ENCODE peak calls at places on chromosomes 13 and 19, in four cellular contexts. L is stimulated activated naive CD8-positive, alpha-beta T cell treated with anti-CD3 and anti-CD28 coated beads, Interleukin-15, Interleukin-2, amounts not matched to agents 100 U/mL and 50 U/mL, for 24 hours; D is Calu3; Z is NCI-H2171 treated with DMSO at 0.1 percent for 48 hours. G is an unnamed sample.
A peak's percentile ranks its signal among the peaks of the same experiment; 100 is the strongest.

GRCh38 chr19:49458567-49458903 is 5.5 kb downstream of the ALDH16A1 start:
- DNase-seq in Z (no peak), L (no peak), D (no peak), G (no peak)

GRCh38 chr13:94352057-94352456 is 127.4 kb downstream of the DCT start:
- DNase-seq in Z (no peak), D (no peak), L (no peak), G (no peak)

GRCh38 chr13:103006706-103007426 is 59.4 kb downstream of the SLC10A2 start:
- DNase-seq in Z (peak; percentile 36), L (no peak), D (no peak), G (no peak)

GRCh38 chr19:40392894-40393517 is 3.0 kb upstream of the HIPK4 start:
- DNase-seq in D (peak; percentile 94), L (no peak), Z (no peak), G (no peak)

GRCh38 chr13:45219938-45220375 is 19.1 kb upstream of the KCTD4 start:
- DNase-seq in Z (no peak), D (peak; percentile 28), L (no peak), G (no peak)

GRCh38 chr13:86909318-86909717 is 761.9 kb upstream of the SLITRK5 start:
- DNase-seq in L (no peak), Z (no peak), D (no peak), G (no peak)

GRCh38 chr13:30818323-30818960 is 83.1 kb downstream of the ALOX5AP start:
- DNase-seq in L (no peak), D (no peak), Z (no peak), G (no peak)

GRCh38 chr13:104869501-104869900 is 1666.0 kb downstream of the EFNB2 start:
- DNase-seq in L (no peak), D (no peak), Z (no peak), G (peak; percentile 75)

GRCh38 chr13:23656637-23657036 is 86.4 kb downstream of the TNFRSF19 start:
- DNase-seq in D (no peak), Z (peak; percentile 75), L (no peak), G (no peak)

GRCh38 chr13:102344410-102344809 is 57.4 kb downstream of the FGF14 start:
- DNase-seq in D (no peak), L (no peak), Z (no peak), G (no peak)

GRCh38 chr19:1861599-1862031 is 1.8 kb downstream of the KLF16 start:
- DNase-seq in L (no peak), Z (no peak), D (no peak), G (no peak)

GRCh38 chr13:46603165-46603603 is 50.2 kb downstream of the LRCH1 start:
- DNase-seq in Z (no peak), L (no peak), D (no peak), G (no peak)

GRCh38 chr13:111903143-111903542 is 163.8 kb upstream of the SOX1 start:
- DNase-seq in Z (no peak), D (no peak), L (no peak), G (no peak)

GRCh38 chr19:7109678-7110289 is 40.3 kb downstream of the ZNF557 start:
- DNase-seq in Z (no peak), D (no peak), L (no peak), G (no peak)

GRCh38 chr19:748274-748598 is 2.7 kb upstream of the MISP start:
- DNase-seq in Z (no peak), D (no peak), L (no peak), G (no peak)

GRCh38 chr13:91595677-91596076 is 197.3 kb downstream of the GPC5 start:
- DNase-seq in D (no peak), Z (no peak), L (no peak), G (no peak)

GRCh38 chr19:35846038-35846668 is 6.2 kb downstream of the NPHS1 start:
- DNase-seq in Z (peak; percentile 61), L (no peak), D (no peak), G (no peak)

GRCh38 chr13:98632971-98633370 is 56.1 kb upstream of the STK24 start:
- DNase-seq in L (no peak), Z (no peak), D (no peak), G (no peak)

GRCh38 chr19:44867578-44867977 is 21.5 kb downstream of the NECTIN2 start:
- DNase-seq in D (no peak), Z (no peak), L (no peak), G (no peak)

GRCh38 chr19:28288850-28289249 is 924.1 kb downstream of the UQCRFS1 start:
- DNase-seq in L (no peak), D (no peak), Z (no peak), G (no peak)

GRCh38 chr13:73056054-73056962 is 2.5 kb upstream of the KLF5 start:
- DNase-seq in D (no peak), Z (no peak), L (no peak), G (no peak)

GRCh38 chr13:44410328-44410859 is 36.8 kb downstream of the SERP2 start:
- DNase-seq in D (no peak), Z (no peak), L (no peak), G (no peak)

GRCh38 chr13:106473174-106473573 is 62.3 kb downstream of the EFNB2 start:
- DNase-seq in D (no peak), Z (no peak), L (no peak), G (no peak)

GRCh38 chr19:30236006-30236405 is 136.2 kb upstream of the ZNF536 start:
- DNase-seq in Z (no peak), D (no peak), L (no peak), G (no peak)

GRCh38 chr19:18980432-18981020 is 39.5 kb upstream of the HOMER3 start:
- DNase-seq in D (no peak), Z (no peak), L (no peak), G (no peak)

GRCh38 chr19:13920524-13920923 is 14.5 kb downstream of the CC2D1A start:
- DNase-seq in D (no peak), L (no peak), Z (no peak), G (no peak)

GRCh38 chr13:51625555-51626345 is 41.5 kb downstream of the WDFY2 start:
- DNase-seq in L (no peak), Z (no peak), D (no peak), G (no peak)

GRCh38 chr19:48292798-48293197 is 22.9 kb downstream of the ZNF114 start:
- DNase-seq in D (no peak), L (no peak), Z (no peak), G (no peak)

GRCh38 chr19:1173160-1173844 is 766 bp downstream of the SBNO2 start:
- DNase-seq in Z (no peak), D (no peak), L (no peak), G (no peak)

GRCh38 chr13:45500492-45501174 is 35.9 kb downstream of the COG3 start:
- DNase-seq in D (peak; percentile 19), L (no peak), Z (no peak), G (no peak)

GRCh38 chr13:32676242-32676641 is 90.0 kb downstream of the PDS5B start:
- DNase-seq in Z (no peak), D (no peak), L (no peak), G (no peak)

GRCh38 chr13:110645750-110646149 is 30.4 kb downstream of the NAXD start:
- DNase-seq in D (no peak), L (no peak), Z (no peak), G (no peak)